ENCODE peak calls at places on chromosomes 7 and 10, in five cellular contexts. Y is Calu3, C is tibial artery, A is AG04449, Z is right lobe of liver. W is an unnamed sample.

GRCh38 chr10:73900068-73900467 is 10.9 kb upstream of the PLAU start:
- DNase-seq in Y (no peak), C (no peak), A (no peak), Z (no peak), W (no peak)

GRCh38 chr10:359762-360161 is 224.5 kb downstream of the ZMYND11 start:
- DNase-seq in Y (no peak), C (peak; percentile 33), A (no peak), Z (no peak), W (no peak)

GRCh38 chr10:22253578-22253882 is 35.7 kb upstream of the EBLN1 start:
- DNase-seq in Y (no peak), C (peak; percentile 70), A (no peak), Z (no peak), W (no peak)

GRCh38 chr10:127824826-127825225 is 67.9 kb downstream of the CLRN3 start:
- DNase-seq in Y (no peak), C (no peak), A (no peak), Z (no peak), W (no peak)

GRCh38 chr7:147406521-147407115 is 1183.9 kb upstream of the C7orf33 start:
- DNase-seq in Y (no peak), C (no peak), A (no peak), Z (no peak), W (no peak)

GRCh38 chr10:103712146-103712545 is 143.2 kb downstream of the SH3PXD2A start:
- DNase-seq in Y (no peak), C (no peak), A (no peak), Z (no peak), W (no peak)

GRCh38 chr10:98446121-98446655 is 547 bp downstream of the HPS1 start:
- DNase-seq in Y (no peak), C (no peak), A (no peak), Z (no peak), W (peak; percentile 48)

GRCh38 chr10:111430070-111430469 is 353.2 kb downstream of the ADRA2A start:
- DNase-seq in Y (no peak), C (no peak), A (no peak), Z (no peak), W (no peak)

GRCh38 chr10:67912330-67912946 is 28.0 kb downstream of the SIRT1 start:
- DNase-seq in Y (no peak), C (no peak), A (no peak), Z (no peak), W (no peak)

GRCh38 chr10:130169136-130169888 is 33.1 kb downstream of the GLRX3 start:
- DNase-seq in Y (no peak), C (no peak), A (peak; percentile 16), Z (no peak), W (no peak)

GRCh38 chr10:129491123-129491734 is 24.2 kb downstream of the MGMT start:
- DNase-seq in Y (no peak), C (no peak), A (no peak), Z (no peak), W (no peak)

GRCh38 chr10:28410420-28411135 is 107.7 kb upstream of the MPP7 start:
- DNase-seq in Y (no peak), C (no peak), A (no peak), Z (peak; percentile 8), W (no peak)

DNA sequence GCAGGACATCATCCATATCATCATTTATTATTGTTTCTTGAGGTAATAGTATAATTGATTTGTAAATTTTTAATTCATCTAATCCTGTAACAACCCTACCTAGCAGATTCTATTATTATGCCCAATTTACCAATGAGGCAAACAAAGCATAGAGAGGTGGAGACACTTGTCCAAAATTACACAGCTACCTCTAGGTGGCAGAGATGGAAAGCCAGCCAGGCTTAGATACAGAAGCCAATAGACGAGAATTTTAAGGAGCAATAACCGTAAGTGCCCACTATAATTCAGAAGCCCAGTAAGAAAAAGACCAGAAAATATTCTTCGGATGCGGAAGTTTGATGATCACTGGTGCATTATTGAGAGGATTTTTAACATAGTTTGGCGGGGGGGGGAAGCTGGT is 54.0 kb downstream of the ANK3 start:
- DNase-seq in Y (peak; percentile 7), C (no peak), A (no peak), Z (no peak), W (no peak)
- TF ChIP-seq CTCF in Y (no peak), C (peak; percentile 14), A (no peak), Z (peak; percentile 45), W (peak; percentile 46)

GRCh38 chr7:73870041-73870492 is 9.1 kb downstream of the TMEM270 start:
- DNase-seq in Y (no peak), C (no peak), A (no peak), Z (peak; percentile 88), W (no peak)

GRCh38 chr7:73869011-73869785 is 8.2 kb downstream of the TMEM270 start:
- DNase-seq in Y (no peak), C (peak; percentile 85), A (no peak), Z (no peak), W (no peak)

GRCh38 chr7:73864981-73865711 is 4.2 kb downstream of the TMEM270 start:
- DNase-seq in Y (no peak), C (no peak), A (no peak), Z (no peak), W (no peak)

GRCh38 chr7:73866446-73866767 is 5.4 kb downstream of the TMEM270 start:
- DNase-seq in Y (no peak), C (no peak), A (no peak), Z (no peak), W (no peak)

DNA sequence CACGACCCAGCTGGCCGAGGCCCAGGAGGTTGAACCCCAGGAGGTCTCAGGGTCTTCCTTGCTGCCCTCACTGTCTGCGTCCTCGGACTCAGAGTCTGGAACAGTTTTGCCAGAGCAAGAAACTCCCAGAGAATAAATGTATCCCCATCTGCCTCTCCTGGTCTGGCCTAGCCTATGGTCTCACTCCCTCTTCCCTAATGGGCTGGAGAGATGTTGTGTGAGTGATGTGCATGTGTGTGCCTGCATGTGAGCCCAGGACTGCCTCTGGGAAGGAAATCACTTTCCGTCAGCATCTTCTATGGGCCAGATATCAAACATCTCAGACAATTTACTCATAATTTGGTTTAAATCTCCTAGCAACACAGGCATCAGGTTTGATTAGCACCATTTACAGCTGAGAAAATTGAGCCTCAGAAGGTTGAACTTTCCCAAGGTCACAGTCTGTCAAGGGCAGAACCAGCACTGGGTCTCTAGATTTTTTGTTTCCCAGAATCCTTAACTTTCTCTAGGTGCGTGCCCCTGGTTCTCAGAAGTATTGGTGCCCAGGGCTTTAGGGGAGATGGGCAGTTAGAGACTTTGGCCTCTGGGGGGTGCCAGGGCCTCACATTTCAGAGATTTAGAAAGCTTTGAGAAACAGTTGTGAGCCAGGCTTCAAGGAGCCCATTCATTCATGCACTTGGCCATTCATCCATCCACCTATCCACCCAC is 4.9 kb downstream of the TMEM270 start:
- DNase-seq in Y (peak; percentile 43), C (no peak), A (no peak), Z (no peak), W (peak; percentile 76)
- TF ChIP-seq CTCF in Y (no peak), C (peak; percentile 75), A (peak; percentile 74), Z (peak; percentile 74), W (peak; percentile 75)

GRCh38 chr7:54541941-54542618 is at the start of gene VSTM2A:
- DNase-seq in Y (no peak), C (no peak), A (no peak), Z (no peak), W (no peak)
- TF ChIP-seq CTCF in Y (no peak), C (no peak), A (no peak), Z (no peak), W (no peak)

GRCh38 chr7:64794171-64794844 is at the start of gene ZNF138:
- DNase-seq in Y (peak; percentile 90), C (peak; percentile 97), A (peak; percentile 55), Z (peak; percentile 96), W (peak; percentile 93)
- TF ChIP-seq CTCF in Y (no peak), C (no peak), A (no peak), Z (no peak), W (no peak)

DNA sequence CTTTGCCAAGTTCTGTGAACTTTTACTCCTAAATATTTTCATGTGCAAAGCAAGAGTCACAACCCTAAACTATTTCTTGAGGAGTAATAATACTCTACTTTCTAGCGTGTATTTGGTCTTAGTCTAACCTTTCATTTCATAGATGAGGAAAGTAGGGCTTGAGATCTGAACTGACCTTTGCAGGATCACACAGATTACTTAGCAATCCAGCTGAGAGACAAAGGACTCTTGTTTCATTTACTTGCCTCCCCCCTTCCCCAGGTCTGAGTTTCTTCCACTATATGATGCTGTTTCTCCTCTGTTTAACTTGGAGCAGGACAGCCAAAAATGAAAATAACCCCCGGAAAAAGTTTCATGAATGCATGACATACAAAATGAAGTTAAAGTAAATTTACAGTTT is 75.3 kb upstream of the PTN start:
- DNase-seq in Y (no peak), C (no peak), A (no peak), Z (no peak), W (no peak)
- TF ChIP-seq CTCF in Y (no peak), C (no peak), A (no peak), Z (no peak), W (no peak)

DNA sequence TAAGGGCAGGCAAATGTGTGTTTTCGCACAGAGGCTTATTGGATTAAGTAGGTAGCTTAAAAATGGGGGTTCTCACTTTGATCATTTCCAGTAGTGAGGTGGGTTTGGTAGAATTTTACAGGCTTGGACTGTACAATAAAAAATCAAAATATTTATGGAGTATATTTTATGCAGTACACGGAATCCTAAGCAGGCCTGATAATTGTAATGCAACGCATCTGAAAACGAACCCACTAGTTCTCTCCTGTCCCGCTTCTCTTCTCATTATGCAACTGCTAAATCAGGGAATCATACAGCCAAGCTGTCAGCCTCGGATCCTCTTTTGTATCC is 377 bp upstream of the POLR1F start:
- DNase-seq in Y (no peak), C (no peak), A (no peak), Z (no peak), W (no peak)
- TF ChIP-seq CTCF in Y (no peak), C (no peak), A (no peak), Z (no peak), W (no peak)

GRCh38 chr10:7887417-7887816 is 69.1 kb downstream of the TAF3 start:
- DNase-seq in Y (no peak), C (no peak), A (no peak), Z (no peak), W (no peak)

GRCh38 chr10:7892146-7892545 is 73.8 kb downstream of the TAF3 start:
- DNase-seq in Y (no peak), C (no peak), A (no peak), Z (no peak), W (no peak)

GRCh38 chr10:7889947-7890542 is 71.7 kb downstream of the TAF3 start:
- DNase-seq in Y (no peak), C (no peak), A (no peak), Z (no peak), W (no peak)

GRCh38 chr10:7891634-7892033 is 73.3 kb downstream of the TAF3 start:
- DNase-seq in Y (no peak), C (no peak), A (no peak), Z (no peak), W (no peak)

DNA sequence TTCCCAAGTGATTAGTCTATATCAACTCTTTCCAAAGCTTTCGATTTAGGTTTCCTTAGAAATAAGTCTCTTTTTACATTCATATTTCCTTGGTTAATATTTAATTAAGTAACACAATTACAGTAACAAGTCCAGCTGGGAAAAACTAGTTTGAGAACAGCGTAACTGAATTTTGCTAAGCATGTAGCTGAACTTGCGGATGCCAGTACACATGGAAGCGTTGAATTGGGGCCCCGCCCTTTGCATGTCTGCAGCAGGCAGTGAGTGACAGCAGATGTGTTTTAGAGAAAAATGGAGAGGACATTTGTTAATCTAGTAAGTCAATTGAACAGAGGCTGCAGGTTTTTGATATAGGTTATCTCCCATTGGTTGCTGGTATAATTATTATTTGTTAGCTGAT is 72.5 kb downstream of the TAF3 start:
- DNase-seq in Y (no peak), C (no peak), A (no peak), Z (no peak), W (no peak)
- TF ChIP-seq CTCF in Y (no peak), C (no peak), A (no peak), Z (no peak), W (no peak)